ENCODE peak calls at places on chromosomes 7 and 10, in seven cellular contexts. Q, C, D, Y, J, N and H are unnamed samples.

GRCh38 chr10:123301077-123301875 is 147.1 kb downstream of the BUB3 start:
- DNase-seq in Q (no peak), C (peak), D (no peak), Y (no peak), J (no peak), N (no peak), H (no peak)

GRCh38 chr10:86665868-86666267 is 2.4 kb upstream of the LDB3 start:
- DNase-seq in Q (no peak), C (no peak), D (no peak), Y (no peak), J (no peak), N (no peak), H (no peak)

GRCh38 chr10:92816106-92816505 is 32.2 kb upstream of the EXOC6 start:
- DNase-seq in Q (no peak), C (no peak), D (no peak), Y (peak), J (no peak), N (no peak), H (peak)

GRCh38 chr10:36759111-36759805 is 366.1 kb upstream of the ANKRD30A start:
- DNase-seq in Q (no peak), C (no peak), D (no peak), Y (peak), J (no peak), N (no peak), H (peak)

GRCh38 chr10:123778719-123779118 is 112.6 kb downstream of the GPR26 start:
- DNase-seq in Q (no peak), C (no peak), D (no peak), Y (no peak), J (no peak), N (no peak), H (no peak)

GRCh38 chr10:13528875-13529713 is at the start of gene BEND7:
- DNase-seq in Q (no peak), C (peak), D (no peak), Y (peak), J (peak), N (no peak), H (peak)

GRCh38 chr10:12333382-12334185 is 15.8 kb upstream of the CAMK1D start:
- DNase-seq in Q (no peak), C (peak), D (no peak), Y (peak), J (no peak), N (peak), H (peak)

GRCh38 chr7:116395125-116395791 is 104.3 kb upstream of the CAV2 start:
- DNase-seq in Q (no peak), C (peak), D (no peak), Y (peak), J (no peak), N (peak), H (peak)

GRCh38 chr7:131016230-131016629 is 282.2 kb upstream of the KLF14 start:
- DNase-seq in Q (no peak), C (no peak), D (no peak), Y (no peak), J (no peak), N (peak), H (no peak)

GRCh38 chr10:86401588-86402282 is 35.1 kb upstream of the GRID1 start:
- DNase-seq in Q (no peak), C (no peak), D (no peak), Y (no peak), J (peak), N (no peak), H (no peak)

GRCh38 chr10:129607607-129608006 is 140.6 kb downstream of the MGMT start:
- DNase-seq in Q (no peak), C (no peak), D (no peak), Y (no peak), J (no peak), N (no peak), H (no peak)

GRCh38 chr7:29350351-29350750 is 155.8 kb downstream of the CHN2 start:
- DNase-seq in Q (no peak), C (no peak), D (no peak), Y (no peak), J (no peak), N (no peak), H (no peak)

GRCh38 chr7:155464183-155464582 is 6.3 kb downstream of the EN2 start:
- DNase-seq in Q (no peak), C (no peak), D (no peak), Y (no peak), J (no peak), N (no peak), H (no peak)

GRCh38 chr10:7351905-7352304 is 58.9 kb downstream of the SFMBT2 start:
- DNase-seq in Q (no peak), C (no peak), D (no peak), Y (no peak), J (no peak), N (peak), H (peak)
- H2BK5ac ChIP-seq in Q (no peak), C (no peak), D (no peak), Y (no peak), J (no peak), N (no peak), H (no peak)

GRCh38 chr7:132322981-132323380 is 253.3 kb downstream of the PLXNA4 start:
- DNase-seq in Q (no peak), C (no peak), D (no peak), Y (no peak), J (no peak), N (no peak), H (no peak)

GRCh38 chr7:132328760-132329159 is 247.5 kb downstream of the PLXNA4 start:
- DNase-seq in Q (no peak), C (no peak), D (no peak), Y (no peak), J (no peak), N (no peak), H (no peak)

GRCh38 chr7:132333301-132333700 is 243.0 kb downstream of the PLXNA4 start:
- DNase-seq in Q (no peak), C (no peak), D (no peak), Y (no peak), J (no peak), N (no peak), H (no peak)

GRCh38 chr7:132326878-132327589 is 249.2 kb downstream of the PLXNA4 start:
- DNase-seq in Q (no peak), C (no peak), D (no peak), Y (no peak), J (no peak), N (no peak), H (no peak)

GRCh38 chr7:132328047-132328620 is 248.1 kb downstream of the PLXNA4 start:
- DNase-seq in Q (no peak), C (no peak), D (no peak), Y (no peak), J (no peak), N (no peak), H (no peak)
- H2BK5ac ChIP-seq in Q (no peak), C (no peak), D (no peak), Y (no peak), J (no peak), N (no peak), H (no peak)

GRCh38 chr7:105822806-105823205 is 53.6 kb downstream of the ATXN7L1 start:
- DNase-seq in Q (no peak), C (no peak), D (no peak), Y (no peak), J (no peak), N (no peak), H (no peak)

GRCh38 chr7:105816954-105817615 is 59.3 kb downstream of the ATXN7L1 start:
- DNase-seq in Q (no peak), C (no peak), D (no peak), Y (no peak), J (no peak), N (no peak), H (peak)

GRCh38 chr7:105819559-105819958 is 56.8 kb downstream of the ATXN7L1 start:
- DNase-seq in Q (no peak), C (no peak), D (no peak), Y (no peak), J (no peak), N (no peak), H (no peak)

GRCh38 chr7:105820667-105821066 is 55.7 kb downstream of the ATXN7L1 start:
- DNase-seq in Q (no peak), C (peak), D (no peak), Y (no peak), J (no peak), N (no peak), H (no peak)

DNA sequence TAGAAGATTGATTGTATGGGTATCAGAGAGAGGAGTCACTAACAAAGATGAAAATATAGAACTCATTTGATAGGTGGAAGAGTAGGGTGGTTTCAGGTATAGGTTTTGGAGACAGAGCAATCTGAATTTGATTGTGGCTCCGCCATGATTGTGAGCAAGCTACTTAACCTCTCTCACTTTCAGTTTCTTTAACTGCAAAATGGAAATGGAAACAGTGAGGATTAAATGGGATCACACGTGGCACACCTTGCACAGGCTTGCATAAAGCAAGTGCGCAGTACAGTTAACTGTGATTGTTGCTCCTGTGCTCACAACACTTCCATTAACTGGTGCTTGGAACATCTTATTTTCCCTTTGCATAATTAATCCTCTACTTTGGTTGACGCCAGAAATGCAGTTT is 54.9 kb downstream of the ATXN7L1 start:
- DNase-seq in Q (no peak), C (no peak), D (no peak), Y (no peak), J (no peak), N (no peak), H (no peak)
- H2BK5ac ChIP-seq in Q (no peak), C (no peak), D (no peak), Y (no peak), J (no peak), N (no peak), H (no peak)

DNA sequence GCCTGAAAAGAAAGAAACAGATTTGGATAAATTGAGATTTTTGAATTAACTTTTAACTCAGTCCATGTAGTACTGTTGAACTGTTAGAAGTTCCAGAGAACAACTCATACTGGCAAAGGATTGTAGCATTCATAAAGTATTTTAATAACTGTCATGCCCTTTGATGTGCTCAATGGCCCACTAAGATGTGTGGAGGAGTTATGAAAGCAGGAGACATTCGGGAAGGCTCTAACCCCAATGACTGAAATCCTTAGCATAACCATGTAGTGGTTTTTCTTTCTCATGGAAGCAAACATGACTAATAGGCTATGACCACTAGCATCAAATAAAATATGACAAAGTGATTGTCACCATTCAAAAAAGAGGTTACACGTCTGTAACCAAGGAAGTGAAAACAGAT is 25.7 kb downstream of the CYP3A7 start:
- DNase-seq in Q (no peak), C (no peak), D (no peak), Y (no peak), J (no peak), N (no peak), H (no peak)
- H2BK5ac ChIP-seq in Q (no peak), C (no peak), D (no peak), Y (no peak), J (no peak), N (no peak), H (no peak)

GRCh38 chr10:67969875-67970274 is 85.4 kb downstream of the SIRT1 start:
- DNase-seq in Q (no peak), C (peak), D (no peak), Y (no peak), J (no peak), N (no peak), H (peak)
- H2BK5ac ChIP-seq in Q (no peak), C (no peak), D (no peak), Y (no peak), J (no peak), N (no peak), H (peak)

DNA sequence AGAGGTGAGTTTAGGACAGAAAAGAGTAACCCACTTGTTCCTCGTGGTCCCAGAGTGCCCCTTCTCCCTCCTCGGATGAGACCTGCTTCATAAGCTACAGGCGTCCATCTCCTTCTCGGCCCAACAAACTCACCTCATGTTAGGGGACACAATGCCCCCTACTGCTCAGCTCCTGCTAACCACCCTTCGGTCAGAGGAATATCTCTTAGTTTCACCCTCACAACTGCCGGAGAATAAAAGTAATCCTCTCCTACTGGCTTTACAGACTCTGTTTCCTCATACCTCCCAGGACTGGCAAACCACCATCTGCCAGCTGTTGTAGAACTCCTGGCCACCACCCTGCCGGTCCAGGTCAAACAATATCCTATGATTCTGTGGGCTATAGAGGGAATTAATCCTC is 3.2 kb downstream of the AKR1B15 start:
- DNase-seq in Q (no peak), C (peak), D (peak), Y (no peak), J (no peak), N (no peak), H (peak)
- H2BK5ac ChIP-seq in Q (no peak), C (no peak), D (no peak), Y (no peak), J (no peak), N (no peak), H (no peak)

GRCh38 chr7:6532516-6532915 is 18.7 kb downstream of the GRID2IP start:
- DNase-seq in Q (no peak), C (no peak), D (no peak), Y (no peak), J (no peak), N (no peak), H (no peak)
- H2BK5ac ChIP-seq in Q (no peak), C (no peak), D (no peak), Y (no peak), J (no peak), N (no peak), H (no peak)